ENCODE peak calls at places on chromosomes 2 and 18, in seven cellular contexts. One of them, this sample, is unnamed.

GRCh38 chr2:23692901-23693605 is 233.9 kb downstream of the ATAD2B start:
- DNase-seq in globus pallidus: no peak
- DNase-seq in activated CD4-positive, CD25-positive, alpha-beta regulatory T cell: no peak
- DNase-seq in EH: no peak
- DNase-seq in activated T-cell treated with anti-CD3 and anti-CD28 coated beads, Interleukin-2, amount 50 U/mL, for 24 hours: no peak
- DNase-seq in dermis microvascular lymphatic vessel endothelial cell: no peak
- DNase-seq in stimulated activated CD4-positive, alpha-beta T cell treated with anti-CD3 and anti-CD28 coated beads, Interleukin-1b, Interleukin-23, amount 100 ng/mL, for 4 hours: no peak
- DNase-seq in this sample: no peak

GRCh38 chr2:233331536-233331935 is 22.8 kb upstream of the DGKD start:
- DNase-seq in globus pallidus: peak
- DNase-seq in activated CD4-positive, CD25-positive, alpha-beta regulatory T cell: peak
- DNase-seq in EH: no peak
- DNase-seq in activated T-cell treated with anti-CD3 and anti-CD28 coated beads, Interleukin-2, amount 50 U/mL, for 24 hours: peak
- DNase-seq in dermis microvascular lymphatic vessel endothelial cell: no peak
- DNase-seq in stimulated activated CD4-positive, alpha-beta T cell treated with anti-CD3 and anti-CD28 coated beads, Interleukin-1b, Interleukin-23, amount 100 ng/mL, for 4 hours: peak
- DNase-seq in this sample: no peak

GRCh38 chr2:43041167-43041566 is 185.2 kb downstream of the ZFP36L2 start:
- DNase-seq in globus pallidus: no peak
- DNase-seq in activated CD4-positive, CD25-positive, alpha-beta regulatory T cell: no peak
- DNase-seq in EH: peak
- DNase-seq in activated T-cell treated with anti-CD3 and anti-CD28 coated beads, Interleukin-2, amount 50 U/mL, for 24 hours: no peak
- DNase-seq in dermis microvascular lymphatic vessel endothelial cell: no peak
- DNase-seq in stimulated activated CD4-positive, alpha-beta T cell treated with anti-CD3 and anti-CD28 coated beads, Interleukin-1b, Interleukin-23, amount 100 ng/mL, for 4 hours: no peak
- DNase-seq in this sample: no peak

GRCh38 chr2:109372171-109372568 is 241.6 kb downstream of the SEPTIN10 start:
- DNase-seq in globus pallidus: no peak
- DNase-seq in activated CD4-positive, CD25-positive, alpha-beta regulatory T cell: no peak
- DNase-seq in EH: no peak
- DNase-seq in activated T-cell treated with anti-CD3 and anti-CD28 coated beads, Interleukin-2, amount 50 U/mL, for 24 hours: no peak
- DNase-seq in dermis microvascular lymphatic vessel endothelial cell: no peak
- DNase-seq in stimulated activated CD4-positive, alpha-beta T cell treated with anti-CD3 and anti-CD28 coated beads, Interleukin-1b, Interleukin-23, amount 100 ng/mL, for 4 hours: no peak
- DNase-seq in this sample: no peak

GRCh38 chr2:239151201-239152131 is 249.4 kb downstream of the HDAC4 start:
- DNase-seq in globus pallidus: no peak
- DNase-seq in activated CD4-positive, CD25-positive, alpha-beta regulatory T cell: no peak
- DNase-seq in EH: peak
- DNase-seq in activated T-cell treated with anti-CD3 and anti-CD28 coated beads, Interleukin-2, amount 50 U/mL, for 24 hours: peak
- DNase-seq in dermis microvascular lymphatic vessel endothelial cell: no peak
- DNase-seq in stimulated activated CD4-positive, alpha-beta T cell treated with anti-CD3 and anti-CD28 coated beads, Interleukin-1b, Interleukin-23, amount 100 ng/mL, for 4 hours: no peak
- DNase-seq in this sample: no peak

GRCh38 chr2:172791953-172792352 is 56.3 kb downstream of the RAPGEF4 start:
- DNase-seq in globus pallidus: no peak
- DNase-seq in activated CD4-positive, CD25-positive, alpha-beta regulatory T cell: no peak
- DNase-seq in EH: no peak
- DNase-seq in activated T-cell treated with anti-CD3 and anti-CD28 coated beads, Interleukin-2, amount 50 U/mL, for 24 hours: no peak
- DNase-seq in dermis microvascular lymphatic vessel endothelial cell: no peak
- DNase-seq in stimulated activated CD4-positive, alpha-beta T cell treated with anti-CD3 and anti-CD28 coated beads, Interleukin-1b, Interleukin-23, amount 100 ng/mL, for 4 hours: no peak
- DNase-seq in this sample: no peak

GRCh38 chr2:61759718-61760117 is 94.1 kb downstream of the FAM161A start:
- DNase-seq in globus pallidus: no peak
- DNase-seq in activated CD4-positive, CD25-positive, alpha-beta regulatory T cell: no peak
- DNase-seq in EH: peak
- DNase-seq in activated T-cell treated with anti-CD3 and anti-CD28 coated beads, Interleukin-2, amount 50 U/mL, for 24 hours: no peak
- DNase-seq in dermis microvascular lymphatic vessel endothelial cell: no peak
- DNase-seq in stimulated activated CD4-positive, alpha-beta T cell treated with anti-CD3 and anti-CD28 coated beads, Interleukin-1b, Interleukin-23, amount 100 ng/mL, for 4 hours: no peak
- DNase-seq in this sample: no peak

GRCh38 chr2:75481041-75481836 is 79.5 kb downstream of the EVA1A start:
- DNase-seq in globus pallidus: no peak
- DNase-seq in activated CD4-positive, CD25-positive, alpha-beta regulatory T cell: no peak
- DNase-seq in EH: peak
- DNase-seq in activated T-cell treated with anti-CD3 and anti-CD28 coated beads, Interleukin-2, amount 50 U/mL, for 24 hours: no peak
- DNase-seq in dermis microvascular lymphatic vessel endothelial cell: peak
- DNase-seq in stimulated activated CD4-positive, alpha-beta T cell treated with anti-CD3 and anti-CD28 coated beads, Interleukin-1b, Interleukin-23, amount 100 ng/mL, for 4 hours: no peak
- DNase-seq in this sample: no peak

GRCh38 chr18:74623047-74623816 is 25.6 kb downstream of the ZNF407 start:
- DNase-seq in globus pallidus: no peak
- DNase-seq in activated CD4-positive, CD25-positive, alpha-beta regulatory T cell: no peak
- DNase-seq in EH: no peak
- DNase-seq in activated T-cell treated with anti-CD3 and anti-CD28 coated beads, Interleukin-2, amount 50 U/mL, for 24 hours: no peak
- DNase-seq in dermis microvascular lymphatic vessel endothelial cell: no peak
- DNase-seq in stimulated activated CD4-positive, alpha-beta T cell treated with anti-CD3 and anti-CD28 coated beads, Interleukin-1b, Interleukin-23, amount 100 ng/mL, for 4 hours: peak
- DNase-seq in this sample: no peak

GRCh38 chr2:70833246-70833645 is 2.4 kb downstream of the CD207 start:
- DNase-seq in globus pallidus: no peak
- DNase-seq in activated CD4-positive, CD25-positive, alpha-beta regulatory T cell: no peak
- DNase-seq in EH: no peak
- DNase-seq in activated T-cell treated with anti-CD3 and anti-CD28 coated beads, Interleukin-2, amount 50 U/mL, for 24 hours: no peak
- DNase-seq in dermis microvascular lymphatic vessel endothelial cell: no peak
- DNase-seq in stimulated activated CD4-positive, alpha-beta T cell treated with anti-CD3 and anti-CD28 coated beads, Interleukin-1b, Interleukin-23, amount 100 ng/mL, for 4 hours: no peak
- DNase-seq in this sample: no peak

GRCh38 chr2:222355860-222356259 is 57.1 kb upstream of the PAX3 start:
- DNase-seq in globus pallidus: no peak
- DNase-seq in activated CD4-positive, CD25-positive, alpha-beta regulatory T cell: no peak
- DNase-seq in EH: peak
- DNase-seq in activated T-cell treated with anti-CD3 and anti-CD28 coated beads, Interleukin-2, amount 50 U/mL, for 24 hours: no peak
- DNase-seq in dermis microvascular lymphatic vessel endothelial cell: no peak
- DNase-seq in stimulated activated CD4-positive, alpha-beta T cell treated with anti-CD3 and anti-CD28 coated beads, Interleukin-1b, Interleukin-23, amount 100 ng/mL, for 4 hours: no peak
- DNase-seq in this sample: peak

GRCh38 chr18:70420151-70420898 is 131.5 kb downstream of the SOCS6 start:
- DNase-seq in globus pallidus: no peak
- DNase-seq in activated CD4-positive, CD25-positive, alpha-beta regulatory T cell: no peak
- DNase-seq in EH: peak
- DNase-seq in activated T-cell treated with anti-CD3 and anti-CD28 coated beads, Interleukin-2, amount 50 U/mL, for 24 hours: no peak
- DNase-seq in dermis microvascular lymphatic vessel endothelial cell: peak
- DNase-seq in stimulated activated CD4-positive, alpha-beta T cell treated with anti-CD3 and anti-CD28 coated beads, Interleukin-1b, Interleukin-23, amount 100 ng/mL, for 4 hours: no peak
- DNase-seq in this sample: peak

This sample was measured in AG09319.